ENCODE peak calls at places on chromosomes 4 and X, in seven cellular contexts. E is stimulated activated CD8-positive, alpha-beta memory T cell treated with anti-CD3 and anti-CD28 coated beads, Interleukin-7, amount 100 ng/mL, for 24 hours; Y is GM13976; V is germinal center; K is skeletal muscle cell; A is stimulated activated CD4-positive, alpha-beta T cell treated with anti-CD3 and anti-CD28 coated beads, Interleukin-12 subunit alpha, Interleukin-12 subunit beta, amount 100 ng/mL, for 24 hours; D is NB4. G is an unnamed sample.

GRCh38 chrX:8897259-8897658 is 96.1 kb upstream of the FAM9A start:
- DNase-seq in V (no peak), Y (no peak), K (no peak), A (no peak), D (no peak), E (no peak), G (no peak)

GRCh38 chr4:100782356-100782755 is 264.5 kb upstream of the EMCN start:
- DNase-seq in V (no peak), D (peak; percentile 71), A (no peak), E (no peak), Y (no peak), K (no peak), G (no peak)

GRCh38 chr4:76874176-76874575 is 23.8 kb downstream of the SOWAHB start:
- DNase-seq in A (no peak), E (no peak), K (no peak), Y (no peak), D (no peak), V (peak; percentile 13), G (no peak)

GRCh38 chr4:180852743-180853142 is 1390.5 kb upstream of the TENM3 start:
- DNase-seq in E (no peak), A (no peak), Y (no peak), D (no peak), K (no peak), V (no peak), G (no peak)

GRCh38 chr4:140497776-140498636 is at the start of gene MGAT4D:
- DNase-seq in Y (no peak), K (no peak), D (peak; percentile 2), A (no peak), V (no peak), E (no peak), G (no peak)

GRCh38 chr4:1312821-1313640 is 23.3 kb downstream of the MAEA start:
- DNase-seq in A (no peak), Y (no peak), D (no peak), E (no peak), K (no peak), V (no peak), G (no peak)

GRCh38 chr4:722851-723360 is 17.3 kb downstream of the PCGF3 start:
- DNase-seq in K (no peak), D (no peak), E (no peak), A (no peak), V (no peak), Y (no peak), G (no peak)

GRCh38 chr4:151694819-151695730 is 65.7 kb downstream of the GATB start:
- DNase-seq in V (no peak), K (no peak), Y (no peak), D (peak; percentile 7), A (no peak), E (no peak), G (no peak)

GRCh38 chr4:85508654-85509053 is 33.7 kb downstream of the ARHGAP24 start:
- DNase-seq in E (no peak), K (no peak), V (no peak), A (no peak), Y (no peak), D (no peak), G (no peak)

GRCh38 chr4:38091636-38092035 is 131.4 kb downstream of the PTTG2 start:
- DNase-seq in E (no peak), A (no peak), Y (no peak), D (no peak), V (no peak), K (no peak), G (no peak)

G was measured in NCI-H187.